ENCODE peak calls at places on chromosomes 5 and 9, in ten cellular contexts. One of them, this sample, is unnamed.

GRCh38 chr5:103330875-103331274 is 72.3 kb downstream of the MACIR start:
- DNase-seq in fibroblast of villous mesenchyme: no peak
- DNase-seq in EL: no peak
- DNase-seq in pancreas: no peak
- DNase-seq in foreskin fibroblast: no peak
- DNase-seq in OCI-LY7: no peak
- DNase-seq in hypothalamus: no peak
- DNase-seq in ELF-1: no peak
- DNase-seq in sigmoid colon: no peak
- DNase-seq in omental fat pad: no peak
- DNase-seq in this sample: no peak

GRCh38 chr5:94337617-94338016 is 280.8 kb downstream of the KIAA0825 start:
- DNase-seq in OCI-LY7: no peak
- DNase-seq in ELF-1: no peak
- DNase-seq in fibroblast of villous mesenchyme: no peak
- DNase-seq in pancreas: no peak
- DNase-seq in foreskin fibroblast: no peak
- DNase-seq in hypothalamus: no peak
- DNase-seq in sigmoid colon: no peak
- DNase-seq in EL: no peak
- DNase-seq in omental fat pad: no peak
- DNase-seq in this sample: no peak

GRCh38 chr5:109516385-109516784 is 106.6 kb upstream of the PJA2 start:
- DNase-seq in ELF-1: no peak
- DNase-seq in pancreas: no peak
- DNase-seq in OCI-LY7: no peak
- DNase-seq in foreskin fibroblast: no peak
- DNase-seq in EL: peak
- DNase-seq in fibroblast of villous mesenchyme: peak
- DNase-seq in hypothalamus: no peak
- DNase-seq in omental fat pad: no peak
- DNase-seq in sigmoid colon: no peak
- DNase-seq in this sample: no peak

GRCh38 chr9:127930298-127931091 is at the start of gene PIP5KL1:
- DNase-seq in foreskin fibroblast: peak
- DNase-seq in ELF-1: peak
- DNase-seq in OCI-LY7: peak
- DNase-seq in fibroblast of villous mesenchyme: peak
- DNase-seq in EL: peak
- DNase-seq in sigmoid colon: peak
- DNase-seq in pancreas: peak
- DNase-seq in omental fat pad: peak
- DNase-seq in hypothalamus: peak
- DNase-seq in this sample: peak

GRCh38 chr5:169576181-169576598 is 7.4 kb upstream of the SPDL1 start:
- DNase-seq in foreskin fibroblast: peak
- DNase-seq in EL: peak
- DNase-seq in sigmoid colon: peak
- DNase-seq in fibroblast of villous mesenchyme: peak
- DNase-seq in pancreas: no peak
- DNase-seq in omental fat pad: peak
- DNase-seq in ELF-1: no peak
- DNase-seq in OCI-LY7: no peak
- DNase-seq in hypothalamus: no peak
- DNase-seq in this sample: no peak

GRCh38 chr5:31165729-31166128 is 27.8 kb upstream of the CDH6 start:
- DNase-seq in pancreas: no peak
- DNase-seq in omental fat pad: no peak
- DNase-seq in ELF-1: no peak
- DNase-seq in fibroblast of villous mesenchyme: no peak
- DNase-seq in foreskin fibroblast: no peak
- DNase-seq in hypothalamus: no peak
- DNase-seq in EL: no peak
- DNase-seq in OCI-LY7: no peak
- DNase-seq in sigmoid colon: no peak
- DNase-seq in this sample: no peak

GRCh38 chr9:130938652-130939404 is at the start of gene FIBCD1:
- DNase-seq in EL: peak
- DNase-seq in omental fat pad: no peak
- DNase-seq in ELF-1: peak
- DNase-seq in foreskin fibroblast: peak
- DNase-seq in hypothalamus: no peak
- DNase-seq in pancreas: peak
- DNase-seq in OCI-LY7: peak
- DNase-seq in fibroblast of villous mesenchyme: peak
- DNase-seq in sigmoid colon: no peak
- DNase-seq in this sample: no peak

GRCh38 chr5:178069909-178070308 is 43.4 kb upstream of the N4BP3 start:
- DNase-seq in hypothalamus: no peak
- DNase-seq in foreskin fibroblast: no peak
- DNase-seq in sigmoid colon: no peak
- DNase-seq in fibroblast of villous mesenchyme: peak
- DNase-seq in OCI-LY7: peak
- DNase-seq in omental fat pad: no peak
- DNase-seq in ELF-1: peak
- DNase-seq in EL: peak
- DNase-seq in pancreas: no peak
- DNase-seq in this sample: no peak

GRCh38 chr9:99008187-99008586 is 64.5 kb downstream of the COL15A1 start:
- DNase-seq in EL: no peak
- DNase-seq in hypothalamus: no peak
- DNase-seq in foreskin fibroblast: no peak
- DNase-seq in omental fat pad: no peak
- DNase-seq in sigmoid colon: no peak
- DNase-seq in OCI-LY7: no peak
- DNase-seq in fibroblast of villous mesenchyme: peak
- DNase-seq in pancreas: no peak
- DNase-seq in ELF-1: no peak
- DNase-seq in this sample: no peak

GRCh38 chr5:56323505-56323904 is 90.4 kb upstream of the ANKRD55 start:
- DNase-seq in foreskin fibroblast: peak
- DNase-seq in pancreas: no peak
- DNase-seq in EL: peak
- DNase-seq in sigmoid colon: no peak
- DNase-seq in OCI-LY7: no peak
- DNase-seq in hypothalamus: no peak
- DNase-seq in ELF-1: no peak
- DNase-seq in fibroblast of villous mesenchyme: peak
- DNase-seq in omental fat pad: no peak
- DNase-seq in this sample: no peak

GRCh38 chr5:132825824-132826391 is 4.5 kb downstream of the SHROOM1 start:
- DNase-seq in hypothalamus: no peak
- DNase-seq in EL: no peak
- DNase-seq in foreskin fibroblast: no peak
- DNase-seq in OCI-LY7: no peak
- DNase-seq in omental fat pad: no peak
- DNase-seq in pancreas: peak
- DNase-seq in ELF-1: peak
- DNase-seq in fibroblast of villous mesenchyme: no peak
- DNase-seq in sigmoid colon: no peak
- DNase-seq in this sample: no peak

GRCh38 chr5:37272564-37272963 is 23.4 kb upstream of the CPLANE1 start:
- DNase-seq in pancreas: no peak
- DNase-seq in ELF-1: peak
- DNase-seq in omental fat pad: no peak
- DNase-seq in sigmoid colon: no peak
- DNase-seq in hypothalamus: no peak
- DNase-seq in fibroblast of villous mesenchyme: peak
- DNase-seq in EL: peak
- DNase-seq in OCI-LY7: no peak
- DNase-seq in foreskin fibroblast: no peak
- DNase-seq in this sample: no peak

GRCh38 chr9:127424669-127424986 is 446 bp downstream of the ZNF79 start:
- DNase-seq in sigmoid colon: no peak
- DNase-seq in EL: peak
- DNase-seq in OCI-LY7: peak
- DNase-seq in hypothalamus: no peak
- DNase-seq in omental fat pad: no peak
- DNase-seq in fibroblast of villous mesenchyme: no peak
- DNase-seq in ELF-1: no peak
- DNase-seq in pancreas: no peak
- DNase-seq in foreskin fibroblast: no peak
- DNase-seq in this sample: no peak

This sample was measured in right atrium auricular region.